ENCODE peak calls at places on chromosomes 13 and 19, in eight cellular contexts. P, Q, O, Z, W, K, F and E are unnamed samples.

GRCh38 chr19:35551091-35551810 is 5.8 kb downstream of the TMEM147 start:
- DNase-seq in P (no peak), Q (no peak), O (no peak), Z (no peak), W (no peak), K (no peak), F (no peak), E (no peak)

GRCh38 chr13:101115762-101116161 is 300.5 kb downstream of the NALCN start:
- DNase-seq in P (no peak), Q (no peak), O (no peak), Z (no peak), W (no peak), K (no peak), F (peak; percentile 70), E (no peak)

GRCh38 chr19:397941-398706 is 10.8 kb downstream of the C2CD4C start:
- DNase-seq in P (no peak), Q (peak; percentile 5), O (no peak), Z (no peak), W (no peak), K (no peak), F (no peak), E (no peak)

GRCh38 chr13:62512194-62513141 is 1096.8 kb upstream of the PCDH20 start:
- DNase-seq in P (no peak), Q (no peak), O (no peak), Z (peak; percentile 12), W (peak; percentile 9), K (no peak), F (peak; percentile 32), E (no peak)

GRCh38 chr13:95235199-95235726 is 66.0 kb downstream of the ABCC4 start:
- DNase-seq in P (no peak), Q (no peak), O (no peak), Z (no peak), W (peak; percentile 19), K (no peak), F (no peak), E (no peak)

GRCh38 chr19:35901854-35902661 is at the start of gene HCST:
- DNase-seq in P (peak; percentile 64), Q (no peak), O (no peak), Z (no peak), W (no peak), K (no peak), F (peak; percentile 5), E (peak; percentile 53)

GRCh38 chr19:5494780-5495179 is 39.6 kb downstream of the ZNRF4 start:
- DNase-seq in P (no peak), Q (no peak), O (no peak), Z (no peak), W (no peak), K (no peak), F (no peak), E (no peak)

GRCh38 chr19:41871573-41872383 is 5.3 kb upstream of the CD79A start:
- DNase-seq in P (no peak), Q (no peak), O (no peak), Z (no peak), W (no peak), K (peak; percentile 76), F (no peak), E (peak; percentile 60)

GRCh38 chr13:34086281-34086680 is 268.3 kb downstream of the RFC3 start:
- DNase-seq in P (no peak), Q (no peak), O (no peak), Z (no peak), W (no peak), K (no peak), F (no peak), E (no peak)

GRCh38 chr13:34085199-34085598 is 267.2 kb downstream of the RFC3 start:
- DNase-seq in P (no peak), Q (no peak), O (no peak), Z (no peak), W (no peak), K (no peak), F (no peak), E (no peak)

DNA sequence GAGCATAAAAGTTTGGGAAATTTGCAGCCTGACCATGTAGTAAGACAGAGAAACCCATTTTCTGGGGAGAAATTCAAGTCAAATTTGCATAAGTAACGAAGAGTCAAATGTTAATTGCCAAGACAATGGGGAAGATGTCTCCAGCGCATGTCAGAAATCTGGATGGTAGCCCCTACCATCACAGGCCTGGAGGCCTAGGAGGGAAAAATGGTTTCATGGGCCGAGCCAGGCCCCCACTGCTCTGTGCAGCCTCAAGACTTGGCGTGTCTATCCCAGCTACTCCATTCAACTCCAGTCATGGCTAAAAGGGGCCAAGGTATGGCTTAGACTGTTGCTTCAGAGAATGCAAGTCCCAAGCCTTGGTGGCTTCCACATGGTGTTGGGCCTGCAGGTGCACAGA is 269.8 kb downstream of the RFC3 start:
- DNase-seq in P (no peak), Q (no peak), O (no peak), Z (no peak), W (no peak), K (no peak), F (no peak), E (no peak)
- TF ChIP-seq CTCF in P (no peak), Q (no peak), O (no peak), Z (no peak), W (no peak), K (no peak), F (no peak), E (no peak)

DNA sequence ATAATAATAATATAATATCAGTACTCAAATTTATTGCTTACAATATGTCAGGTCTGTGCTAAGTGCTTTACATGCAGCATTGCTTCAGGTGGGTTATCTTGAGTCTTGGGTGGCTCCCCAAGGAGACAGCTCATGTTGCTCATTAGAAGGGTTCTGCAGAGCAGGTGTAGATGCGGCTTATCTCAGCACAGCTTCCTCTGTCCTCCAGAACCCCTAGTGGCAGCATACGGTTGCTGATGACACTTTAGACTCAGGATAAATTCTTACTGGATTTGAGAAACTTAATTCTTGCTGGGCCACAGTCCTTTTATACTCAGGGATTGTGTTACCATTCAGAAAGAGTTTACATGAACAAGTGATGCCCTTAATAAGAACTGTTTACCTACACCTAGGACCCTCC is 8.9 kb downstream of the COG3 start:
- DNase-seq in P (no peak), Q (no peak), O (no peak), Z (no peak), W (no peak), K (no peak), F (no peak), E (no peak)
- TF ChIP-seq CTCF in P (no peak), Q (peak; percentile 38), O (no peak), Z (peak; percentile 47), W (no peak), K (no peak), F (peak; percentile 26), E (no peak)

GRCh38 chr19:38046254-38047047 is 139.4 kb downstream of the SIPA1L3 start:
- DNase-seq in P (no peak), Q (no peak), O (no peak), Z (no peak), W (no peak), K (peak; percentile 81), F (no peak), E (no peak)

GRCh38 chr19:38043649-38044144 is 136.7 kb downstream of the SIPA1L3 start:
- DNase-seq in P (no peak), Q (no peak), O (no peak), Z (no peak), W (no peak), K (no peak), F (no peak), E (no peak)

GRCh38 chr19:38045554-38046253 is 138.7 kb downstream of the SIPA1L3 start:
- DNase-seq in P (no peak), Q (no peak), O (no peak), Z (no peak), W (no peak), K (no peak), F (no peak), E (no peak)

GRCh38 chr19:38042132-38042531 is 135.1 kb downstream of the SIPA1L3 start:
- DNase-seq in P (no peak), Q (no peak), O (no peak), Z (no peak), W (no peak), K (no peak), F (no peak), E (no peak)

DNA sequence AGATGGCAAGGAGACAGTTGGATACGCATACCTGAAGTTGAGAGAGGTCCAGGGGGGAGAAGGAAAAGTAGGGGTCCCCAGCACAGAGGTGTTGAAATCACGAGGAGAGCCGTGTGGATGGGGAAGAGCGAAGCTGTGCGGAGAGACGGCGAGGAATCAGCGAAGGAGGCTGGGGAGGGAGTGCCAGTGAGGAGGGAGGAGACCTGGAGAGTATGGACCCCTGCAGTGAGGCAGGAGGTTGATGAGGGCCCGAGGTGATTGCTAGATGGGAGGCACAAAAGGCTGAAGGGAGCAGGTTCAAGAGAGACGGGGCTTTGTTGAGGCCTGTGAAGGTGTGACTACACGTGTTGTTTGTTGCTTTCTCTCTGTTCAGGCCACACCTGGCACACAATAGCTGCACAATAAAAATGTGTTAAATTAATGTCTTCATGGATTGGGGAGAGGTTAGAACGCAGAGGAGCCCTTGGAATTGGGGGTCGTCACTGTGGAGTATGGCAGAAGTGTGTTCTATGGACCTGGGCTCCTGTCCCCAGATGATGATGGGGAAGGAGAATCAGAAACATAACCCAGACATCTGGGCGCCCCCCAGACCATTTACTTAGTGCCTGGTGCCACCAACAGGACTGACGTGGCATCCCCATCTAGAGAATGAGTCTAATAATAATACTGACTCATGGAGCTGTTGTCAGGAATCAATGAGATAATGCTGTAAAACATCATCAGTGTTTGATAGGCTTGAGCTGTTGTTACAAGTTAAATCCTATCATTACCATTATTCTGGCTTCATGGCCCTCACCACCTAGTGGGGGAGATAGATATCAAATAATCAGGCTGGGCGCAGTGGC is 137.5 kb downstream of the SIPA1L3 start:
- DNase-seq in P (peak; percentile 60), Q (no peak), O (no peak), Z (no peak), W (peak; percentile 27), K (peak; percentile 41), F (peak; percentile 61), E (no peak)
- TF ChIP-seq CTCF in P (peak; percentile 39), Q (no peak), O (no peak), Z (no peak), W (no peak), K (peak; percentile 34), F (peak; percentile 29), E (no peak)

GRCh38 chr13:44649834-44650233 is 73.7 kb upstream of the TSC22D1 start:
- DNase-seq in P (no peak), Q (no peak), O (no peak), Z (no peak), W (no peak), K (no peak), F (no peak), E (no peak)

GRCh38 chr13:44649118-44649455 is 73.0 kb upstream of the TSC22D1 start:
- DNase-seq in P (no peak), Q (no peak), O (no peak), Z (no peak), W (no peak), K (no peak), F (no peak), E (no peak)

GRCh38 chr13:44651209-44651608 is 75.1 kb upstream of the TSC22D1 start:
- DNase-seq in P (no peak), Q (no peak), O (no peak), Z (no peak), W (no peak), K (no peak), F (no peak), E (no peak)

GRCh38 chr13:44646044-44646443 is 69.9 kb upstream of the TSC22D1 start:
- DNase-seq in P (no peak), Q (no peak), O (no peak), Z (no peak), W (no peak), K (no peak), F (no peak), E (no peak)

DNA sequence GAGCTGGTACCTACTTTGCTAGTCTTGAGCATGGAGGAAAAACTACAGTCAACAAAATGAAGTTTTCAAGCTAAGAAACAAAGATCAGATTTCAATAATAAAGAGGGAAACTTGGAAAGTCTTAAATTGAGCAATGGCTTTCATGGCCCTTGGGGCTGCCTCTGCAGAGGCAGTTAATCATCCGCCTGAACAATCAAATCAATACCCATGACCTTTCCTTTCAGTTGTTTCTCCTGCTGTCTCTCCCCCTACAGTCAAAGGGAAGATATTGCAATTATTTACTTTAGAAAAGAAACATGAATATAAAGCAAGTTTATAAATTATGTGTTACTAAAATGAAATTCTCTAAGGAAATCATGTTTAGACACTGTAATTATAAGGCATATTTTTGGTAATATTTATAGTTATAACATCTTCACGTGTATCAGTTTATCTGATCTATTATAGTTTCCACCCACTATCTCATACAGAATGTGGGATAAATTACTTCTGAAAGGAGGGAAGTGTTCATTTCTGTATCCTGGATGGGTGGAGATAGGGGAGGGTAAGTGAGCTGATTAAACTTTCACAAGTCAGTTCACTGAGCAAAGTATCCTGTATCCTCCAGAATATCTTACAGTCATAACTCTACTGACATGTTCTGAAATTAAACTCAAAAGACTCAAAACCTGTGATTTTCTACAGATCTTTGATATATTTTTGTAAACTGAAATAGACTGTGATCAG is 72.4 kb upstream of the TSC22D1 start:
- DNase-seq in P (no peak), Q (no peak), O (no peak), Z (no peak), W (peak; percentile 3), K (no peak), F (no peak), E (no peak)
- TF ChIP-seq CTCF in P (peak; percentile 11), Q (peak; percentile 69), O (no peak), Z (peak; percentile 63), W (no peak), K (peak; percentile 53), F (peak; percentile 46), E (peak; percentile 14)